ENCODE peak calls at places on chromosomes 2 and 18, in four cellular contexts. F is heart right ventricle, E is left lung, V is IMR-90. D is an unnamed sample. For H3K9me3, the result is how much of the 10 kb centered on the place peaks cover.

GRCh38 chr2:127061377-127062273 is 45.3 kb downstream of the BIN1 start:
- DNase-seq in F (no peak), V (peak), E (no peak), D (no peak)

GRCh38 chr2:32787207-32787606 is 159.4 kb downstream of the TTC27 start:
- DNase-seq in F (no peak), E (no peak), V (no peak), D (no peak)

GRCh38 chr2:121554998-121555397 is 24.3 kb downstream of the RNU4ATAC start:
- DNase-seq in V (no peak), E (no peak), F (no peak), D (no peak)

GRCh38 chr2:128504242-128505149 is 185.8 kb upstream of the HS6ST1 start:
- DNase-seq in V (no peak), E (no peak), F (no peak), D (no peak)

GRCh38 chr2:168192839-168193616 is 54.4 kb downstream of the STK39 start:
- DNase-seq in V (no peak), F (no peak), E (no peak), D (no peak)

GRCh38 chr2:2731885-2732284 is 400.8 kb upstream of the MYT1L start:
- DNase-seq in V (no peak), F (no peak), E (no peak), D (no peak)

GRCh38 chr18:25326231-25327042 is 25.5 kb downstream of the ZNF521 start:
- DNase-seq in E (no peak), V (peak), F (no peak), D (no peak)

GRCh38 chr2:3349211-3349693 is 28.4 kb downstream of the EIPR1 start:
- DNase-seq in E (no peak), F (no peak), V (peak), D (no peak)

GRCh38 chr2:460861-461260 is 173.0 kb upstream of the ALKAL2 start:
- DNase-seq in V (no peak), E (no peak), F (no peak), D (no peak)

GRCh38 chr18:79903787-79904356 is 47.6 kb downstream of the SLC66A2 start:
- DNase-seq in V (no peak), F (no peak), E (no peak), D (peak)

GRCh38 chr18:49580279-49580678 is 18.4 kb downstream of the LIPG start:
- DNase-seq in F (no peak), E (no peak), V (no peak), D (no peak)

GRCh38 chr2:240196716-240197438 is 56.4 kb upstream of the OTOS start:
- DNase-seq in E (no peak), F (no peak), V (no peak), D (no peak)

GRCh38 chr18:69400253-69400975 is at the start of gene DOK6:
- DNase-seq in E (peak), F (peak), V (peak), D (peak)

GRCh38 chr2:4246364-4247131 is 543.2 kb downstream of the DCDC2C start:
- DNase-seq in F (no peak), E (no peak), V (no peak), D (no peak)

GRCh38 chr2:3263487-3263886 is 114.1 kb downstream of the EIPR1 start:
- DNase-seq in F (no peak), E (no peak), V (no peak), D (no peak)

GRCh38 chr2:14867853-14868252 is 235.3 kb downstream of the LRATD1 start:
- DNase-seq in V (no peak), F (no peak), E (no peak), D (no peak)

GRCh38 chr18:8260319-8260718 is 348.9 kb upstream of the RAB12 start:
- DNase-seq in E (no peak), F (no peak), V (peak), D (no peak)

GRCh38 chr2:168661404-168661869 is 141.0 kb upstream of the NOSTRIN start:
- DNase-seq in V (no peak), F (no peak), E (no peak), D (no peak)

GRCh38 chr2:232113821-232114220 is 152.3 kb downstream of the DIS3L2 start:
- DNase-seq in V (peak), E (no peak), F (no peak), D (no peak)

GRCh38 chr2:232464534-232464865 is 8.5 kb downstream of the ALPI start:
- DNase-seq in V (no peak), F (no peak), E (no peak), D (no peak)

GRCh38 chr18:25805323-25805722 is 285.1 kb downstream of the SS18 start:
- DNase-seq in V (peak), F (no peak), E (no peak), D (no peak)

GRCh38 chr2:98643496-98644100 is 35.2 kb downstream of the UNC50 start:
- DNase-seq in F (no peak), E (no peak), V (no peak), D (no peak)

GRCh38 chr18:54161267-54161666 is 63.2 kb downstream of the MBD2 start:
- DNase-seq in E (no peak), F (no peak), V (peak), D (no peak)

GRCh38 chr18:4403836-4404235 is 51.3 kb downstream of the DLGAP1 start:
- DNase-seq in F (no peak), E (no peak), V (no peak), D (no peak)

GRCh38 chr2:176109955-176110345 is 2.9 kb downstream of the HOXD11 start:
- DNase-seq in F (no peak), E (no peak), V (no peak), D (no peak)

GRCh38 chr18:76495435-76496199 is 575 bp upstream of the ZNF516 start:
- DNase-seq in V (peak), E (peak), F (peak), D (no peak)

GRCh38 chr2:119206201-119206600 is 17.4 kb upstream of the STEAP3 start:
- DNase-seq in V (no peak), E (no peak), F (no peak), D (no peak)

DNA sequence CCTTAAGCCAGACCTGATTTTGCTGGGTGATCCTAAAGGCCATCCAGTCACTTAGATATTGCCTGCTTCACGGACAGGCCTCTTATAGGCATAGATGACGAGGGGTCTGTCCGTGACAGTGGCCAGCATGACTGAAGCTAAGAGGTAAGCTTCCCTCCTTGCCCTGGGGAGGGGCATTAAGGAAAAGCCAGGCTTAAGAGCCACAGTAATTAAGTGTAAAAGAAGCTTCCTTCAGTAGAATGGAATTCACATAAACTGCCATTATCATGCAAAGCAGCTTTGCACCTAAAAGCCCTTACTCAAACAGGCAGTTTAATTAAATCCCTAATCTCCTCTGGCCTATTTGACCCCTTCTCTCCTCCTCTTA is 99.4 kb upstream of the PKDCC start:
- DNase-seq in E (no peak), F (no peak), V (no peak), D (no peak)
- H3K27ac ChIP-seq in E (no peak), F (peak), V (no peak), D (peak)

DNA sequence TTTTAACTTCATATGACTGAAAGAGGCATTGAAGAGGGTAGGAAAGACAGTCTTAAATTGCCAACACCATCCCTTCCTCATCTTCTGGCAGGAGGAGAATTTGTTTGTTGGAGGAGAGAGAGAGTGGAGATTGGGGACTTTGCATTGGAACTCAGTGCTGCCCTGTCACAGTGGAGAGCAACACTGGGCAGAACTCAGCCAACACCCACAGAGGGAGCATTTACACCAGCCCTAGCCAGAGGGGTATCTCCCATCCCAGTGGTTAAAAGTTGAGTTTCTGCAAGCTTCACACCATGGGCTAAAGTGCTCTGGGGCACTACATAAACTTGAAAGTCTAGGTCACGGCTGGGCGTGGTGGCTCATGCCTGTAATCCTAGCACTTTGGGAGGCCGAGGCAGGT is 174.1 kb downstream of the ANKRD30B start:
- DNase-seq in F (no peak), V (no peak), E (no peak), D (no peak)
- H3K9me3 ChIP-seq in F (under half), V (under half), E (under half), D (under half)

DNA sequence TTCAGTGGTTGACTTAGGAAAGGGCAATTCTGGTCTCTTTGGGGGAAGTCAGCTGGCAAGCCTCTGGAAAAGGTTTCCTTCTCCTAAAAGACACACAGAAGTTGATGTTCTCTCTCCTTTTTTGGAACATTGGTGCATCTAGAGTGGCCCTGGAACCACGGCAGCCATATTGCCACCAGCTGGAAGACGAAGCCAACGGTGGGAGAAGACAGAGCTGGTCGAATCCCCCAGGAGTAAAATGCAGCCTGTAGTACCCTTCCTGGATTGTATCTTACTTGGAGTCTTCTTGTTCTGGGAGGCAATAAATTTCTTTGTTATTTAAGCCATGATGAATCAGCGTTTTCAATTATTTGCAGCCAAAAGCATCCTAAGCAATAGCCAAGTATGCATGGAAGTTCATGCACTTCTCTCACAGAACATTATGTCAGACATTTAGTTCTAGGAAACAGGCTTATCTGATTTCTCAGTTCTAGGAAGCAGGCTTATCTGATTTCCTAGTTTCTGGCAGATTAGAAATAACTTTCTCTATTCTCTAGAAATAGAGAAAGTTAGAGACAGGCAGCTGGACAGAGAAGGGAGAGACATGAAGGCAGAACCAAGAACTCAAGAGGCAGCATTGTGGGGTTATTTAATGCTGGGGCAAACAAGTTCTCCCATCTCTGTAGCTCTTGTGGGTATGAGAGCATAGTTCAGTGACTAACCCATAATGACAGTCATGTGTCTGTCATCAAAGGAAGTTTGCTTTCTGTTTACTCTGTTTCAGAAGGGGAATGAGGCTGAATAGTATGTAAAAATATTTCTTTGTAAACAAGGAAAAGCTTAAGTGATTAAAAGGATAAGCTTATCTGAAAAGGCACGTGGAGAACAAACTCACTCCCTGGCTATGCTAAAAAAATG is 40.5 kb upstream of the NABP1 start:
- DNase-seq in F (no peak), V (peak), E (no peak), D (no peak)
- TF ChIP-seq CTCF in F (no peak), V (no peak), E (no peak), D (no peak)

GRCh38 chr18:6406075-6406909 is 8.4 kb downstream of the L3MBTL4 start:
- DNase-seq in E (no peak), V (peak), F (no peak), D (no peak)
- H3K27ac ChIP-seq in E (no peak), V (no peak), F (no peak), D (no peak)

DNA sequence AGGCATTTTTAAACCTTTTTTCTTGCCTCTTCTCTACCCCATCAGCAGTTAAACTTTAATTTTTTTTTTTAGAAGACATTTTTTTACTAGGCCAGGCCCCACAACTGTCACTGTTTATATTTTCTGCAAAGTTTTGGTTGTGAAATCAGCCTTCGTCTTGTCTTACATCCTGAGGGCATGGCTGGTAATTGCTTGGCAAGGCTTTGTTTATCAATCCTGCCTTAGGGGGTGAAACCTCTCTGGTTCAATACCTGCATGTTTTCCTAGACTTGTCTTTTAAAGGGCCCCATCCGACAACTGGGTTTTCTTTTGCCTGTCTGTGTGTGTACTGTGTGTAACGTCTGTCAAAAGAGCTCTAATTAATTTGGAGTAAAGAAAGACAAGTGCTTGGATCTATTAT is 330.0 kb upstream of the CWC22 start:
- DNase-seq in V (no peak), F (no peak), E (no peak), D (no peak)
- H3K9me3 ChIP-seq in V (under half), F (under half), E (under half), D (under half)